ENCODE peak calls at places on chromosomes 7 and 10, in ten cellular contexts. One of them, this sample, is unnamed. For H3K9me3, the result is how much of the 10 kb centered on the place peaks cover.

GRCh38 chr7:116511552-116512523 is 12.3 kb downstream of the CAV2 start:
- DNase-seq in CD8-positive, alpha-beta T cell: no peak
- DNase-seq in right atrium auricular region: no peak
- DNase-seq in K562: peak
- DNase-seq in neuronal stem cell: no peak
- DNase-seq in PC-3: peak
- DNase-seq in right cardiac atrium: no peak
- DNase-seq in ovary: no peak
- DNase-seq in left lung: no peak
- DNase-seq in CD4-positive, CD25-positive, alpha-beta regulatory T cell: no peak
- DNase-seq in this sample: no peak

GRCh38 chr10:80414126-80414898 is 6.0 kb downstream of the PRXL2A start:
- DNase-seq in CD8-positive, alpha-beta T cell: no peak
- DNase-seq in right atrium auricular region: no peak
- DNase-seq in K562: peak
- DNase-seq in neuronal stem cell: no peak
- DNase-seq in PC-3: no peak
- DNase-seq in right cardiac atrium: no peak
- DNase-seq in ovary: no peak
- DNase-seq in left lung: no peak
- DNase-seq in CD4-positive, CD25-positive, alpha-beta regulatory T cell: no peak
- DNase-seq in this sample: no peak

GRCh38 chr7:22584179-22584578 is 84.2 kb upstream of the STEAP1B start:
- DNase-seq in CD8-positive, alpha-beta T cell: no peak
- DNase-seq in right atrium auricular region: no peak
- DNase-seq in K562: no peak
- DNase-seq in neuronal stem cell: no peak
- DNase-seq in PC-3: no peak
- DNase-seq in right cardiac atrium: no peak
- DNase-seq in ovary: no peak
- DNase-seq in left lung: no peak
- DNase-seq in CD4-positive, CD25-positive, alpha-beta regulatory T cell: no peak
- DNase-seq in this sample: peak

GRCh38 chr10:105950410-105950809 is 1214.1 kb downstream of the SORCS1 start:
- DNase-seq in CD8-positive, alpha-beta T cell: no peak
- DNase-seq in right atrium auricular region: no peak
- DNase-seq in K562: peak
- DNase-seq in neuronal stem cell: peak
- DNase-seq in PC-3: peak
- DNase-seq in right cardiac atrium: peak
- DNase-seq in ovary: peak
- DNase-seq in left lung: no peak
- DNase-seq in CD4-positive, CD25-positive, alpha-beta regulatory T cell: no peak
- DNase-seq in this sample: peak

GRCh38 chr10:61592581-61592980 is 70.1 kb upstream of the CABCOCO1 start:
- DNase-seq in CD8-positive, alpha-beta T cell: no peak
- DNase-seq in right atrium auricular region: no peak
- DNase-seq in K562: peak
- DNase-seq in neuronal stem cell: no peak
- DNase-seq in PC-3: peak
- DNase-seq in right cardiac atrium: no peak
- DNase-seq in ovary: no peak
- DNase-seq in left lung: no peak
- DNase-seq in CD4-positive, CD25-positive, alpha-beta regulatory T cell: no peak
- DNase-seq in this sample: peak

GRCh38 chr7:80589561-80590083 is 48.8 kb upstream of the CD36 start:
- DNase-seq in CD8-positive, alpha-beta T cell: no peak
- DNase-seq in right atrium auricular region: no peak
- DNase-seq in K562: no peak
- DNase-seq in neuronal stem cell: no peak
- DNase-seq in PC-3: no peak
- DNase-seq in right cardiac atrium: no peak
- DNase-seq in ovary: no peak
- DNase-seq in left lung: no peak
- DNase-seq in CD4-positive, CD25-positive, alpha-beta regulatory T cell: no peak
- DNase-seq in this sample: no peak

GRCh38 chr7:12638851-12639467 is 48.5 kb upstream of the ARL4A start:
- DNase-seq in CD8-positive, alpha-beta T cell: no peak
- DNase-seq in right atrium auricular region: no peak
- DNase-seq in K562: peak
- DNase-seq in neuronal stem cell: no peak
- DNase-seq in PC-3: peak
- DNase-seq in right cardiac atrium: no peak
- DNase-seq in ovary: no peak
- DNase-seq in left lung: no peak
- DNase-seq in CD4-positive, CD25-positive, alpha-beta regulatory T cell: no peak
- DNase-seq in this sample: peak

GRCh38 chr10:45444976-45445898 is 71.2 kb downstream of the ALOX5 start:
- DNase-seq in CD8-positive, alpha-beta T cell: no peak
- DNase-seq in right atrium auricular region: peak
- DNase-seq in K562: no peak
- DNase-seq in neuronal stem cell: no peak
- DNase-seq in PC-3: no peak
- DNase-seq in right cardiac atrium: peak
- DNase-seq in ovary: no peak
- DNase-seq in left lung: no peak
- DNase-seq in CD4-positive, CD25-positive, alpha-beta regulatory T cell: no peak
- DNase-seq in this sample: no peak

GRCh38 chr10:132297521-132297920 is 10.2 kb downstream of the STK32C start:
- DNase-seq in CD8-positive, alpha-beta T cell: no peak
- DNase-seq in right atrium auricular region: no peak
- DNase-seq in K562: no peak
- DNase-seq in neuronal stem cell: no peak
- DNase-seq in PC-3: no peak
- DNase-seq in right cardiac atrium: no peak
- DNase-seq in ovary: peak
- DNase-seq in left lung: peak
- DNase-seq in CD4-positive, CD25-positive, alpha-beta regulatory T cell: no peak
- DNase-seq in this sample: no peak

GRCh38 chr7:128904381-128905197 is 5.9 kb downstream of the KCP start:
- DNase-seq in CD8-positive, alpha-beta T cell: no peak
- DNase-seq in right atrium auricular region: no peak
- DNase-seq in K562: peak
- DNase-seq in neuronal stem cell: no peak
- DNase-seq in PC-3: peak
- DNase-seq in right cardiac atrium: no peak
- DNase-seq in ovary: no peak
- DNase-seq in left lung: no peak
- DNase-seq in CD4-positive, CD25-positive, alpha-beta regulatory T cell: no peak
- DNase-seq in this sample: peak

GRCh38 chr10:114012650-114013049 is 31.0 kb upstream of the ADRB1 start:
- DNase-seq in CD8-positive, alpha-beta T cell: no peak
- DNase-seq in right atrium auricular region: no peak
- DNase-seq in K562: no peak
- DNase-seq in neuronal stem cell: no peak
- DNase-seq in PC-3: no peak
- DNase-seq in right cardiac atrium: peak
- DNase-seq in ovary: no peak
- DNase-seq in left lung: no peak
- DNase-seq in CD4-positive, CD25-positive, alpha-beta regulatory T cell: no peak
- DNase-seq in this sample: no peak

GRCh38 chr10:101843032-101843991 is at the start of gene KCNIP2:
- DNase-seq in CD8-positive, alpha-beta T cell: peak
- DNase-seq in right atrium auricular region: no peak
- DNase-seq in K562: no peak
- DNase-seq in neuronal stem cell: no peak
- DNase-seq in PC-3: no peak
- DNase-seq in right cardiac atrium: peak
- DNase-seq in ovary: no peak
- DNase-seq in left lung: peak
- DNase-seq in CD4-positive, CD25-positive, alpha-beta regulatory T cell: peak
- DNase-seq in this sample: no peak

GRCh38 chr7:87507446-87507845 is 32.0 kb upstream of the ABCB4 start:
- DNase-seq in CD8-positive, alpha-beta T cell: no peak
- DNase-seq in right atrium auricular region: no peak
- DNase-seq in K562: no peak
- DNase-seq in neuronal stem cell: no peak
- DNase-seq in PC-3: peak
- DNase-seq in right cardiac atrium: no peak
- DNase-seq in ovary: no peak
- DNase-seq in left lung: no peak
- DNase-seq in CD4-positive, CD25-positive, alpha-beta regulatory T cell: no peak
- DNase-seq in this sample: peak

GRCh38 chr7:140200102-140200989 is 23.6 kb upstream of the KDM7A start:
- DNase-seq in CD8-positive, alpha-beta T cell: no peak
- DNase-seq in right atrium auricular region: peak
- DNase-seq in K562: peak
- DNase-seq in neuronal stem cell: no peak
- DNase-seq in PC-3: peak
- DNase-seq in right cardiac atrium: peak
- DNase-seq in ovary: no peak
- DNase-seq in left lung: no peak
- DNase-seq in CD4-positive, CD25-positive, alpha-beta regulatory T cell: no peak
- DNase-seq in this sample: no peak

GRCh38 chr7:93178213-93178612 is 30.0 kb upstream of the SAMD9L start:
- DNase-seq in CD8-positive, alpha-beta T cell: no peak
- DNase-seq in right atrium auricular region: no peak
- DNase-seq in K562: peak
- DNase-seq in neuronal stem cell: no peak
- DNase-seq in PC-3: peak
- DNase-seq in right cardiac atrium: no peak
- DNase-seq in ovary: no peak
- DNase-seq in left lung: no peak
- DNase-seq in CD4-positive, CD25-positive, alpha-beta regulatory T cell: no peak
- DNase-seq in this sample: peak

GRCh38 chr7:95527033-95527775 is 41.5 kb downstream of the ASB4 start:
- DNase-seq in CD8-positive, alpha-beta T cell: no peak
- DNase-seq in right atrium auricular region: no peak
- DNase-seq in K562: peak
- DNase-seq in neuronal stem cell: peak
- DNase-seq in PC-3: peak
- DNase-seq in right cardiac atrium: peak
- DNase-seq in ovary: no peak
- DNase-seq in left lung: no peak
- DNase-seq in CD4-positive, CD25-positive, alpha-beta regulatory T cell: no peak
- DNase-seq in this sample: peak

GRCh38 chr7:23956769-23957556 is 246.9 kb downstream of the STK31 start:
- DNase-seq in CD8-positive, alpha-beta T cell: no peak
- DNase-seq in right atrium auricular region: no peak
- DNase-seq in K562: peak
- DNase-seq in neuronal stem cell: no peak
- DNase-seq in PC-3: peak
- DNase-seq in right cardiac atrium: no peak
- DNase-seq in ovary: no peak
- DNase-seq in left lung: no peak
- DNase-seq in CD4-positive, CD25-positive, alpha-beta regulatory T cell: no peak
- DNase-seq in this sample: peak

GRCh38 chr10:98380493-98381339 is 34.3 kb downstream of the PYROXD2 start:
- DNase-seq in CD8-positive, alpha-beta T cell: no peak
- DNase-seq in right atrium auricular region: no peak
- DNase-seq in K562: peak
- DNase-seq in neuronal stem cell: no peak
- DNase-seq in PC-3: no peak
- DNase-seq in right cardiac atrium: no peak
- DNase-seq in ovary: no peak
- DNase-seq in left lung: no peak
- DNase-seq in CD4-positive, CD25-positive, alpha-beta regulatory T cell: no peak
- DNase-seq in this sample: peak

GRCh38 chr7:77525231-77525630 is 11.9 kb upstream of the PTPN12 start:
- DNase-seq in CD8-positive, alpha-beta T cell: no peak
- DNase-seq in right atrium auricular region: no peak
- DNase-seq in K562: no peak
- DNase-seq in neuronal stem cell: no peak
- DNase-seq in PC-3: peak
- DNase-seq in right cardiac atrium: no peak
- DNase-seq in ovary: no peak
- DNase-seq in left lung: no peak
- DNase-seq in CD4-positive, CD25-positive, alpha-beta regulatory T cell: no peak
- DNase-seq in this sample: no peak

GRCh38 chr10:89159761-89160160 is 47.4 kb downstream of the CH25H start:
- DNase-seq in CD8-positive, alpha-beta T cell: no peak
- DNase-seq in right atrium auricular region: no peak
- DNase-seq in K562: no peak
- DNase-seq in neuronal stem cell: no peak
- DNase-seq in PC-3: no peak
- DNase-seq in right cardiac atrium: no peak
- DNase-seq in ovary: no peak
- DNase-seq in left lung: no peak
- DNase-seq in CD4-positive, CD25-positive, alpha-beta regulatory T cell: no peak
- DNase-seq in this sample: no peak
- H3K9me3 ChIP-seq in CD8-positive, alpha-beta T cell: under half
- H3K9me3 ChIP-seq in right atrium auricular region: under half
- H3K9me3 ChIP-seq in K562: under half
- H3K9me3 ChIP-seq in neuronal stem cell: under half
- H3K9me3 ChIP-seq in PC-3: under half
- H3K9me3 ChIP-seq in right cardiac atrium: under half
- H3K9me3 ChIP-seq in ovary: under half
- H3K9me3 ChIP-seq in left lung: under half
- H3K9me3 ChIP-seq in CD4-positive, CD25-positive, alpha-beta regulatory T cell: under half
- H3K9me3 ChIP-seq in this sample: under half

GRCh38 chr7:130937830-130938229 is 203.8 kb upstream of the KLF14 start:
- DNase-seq in CD8-positive, alpha-beta T cell: no peak
- DNase-seq in right atrium auricular region: no peak
- DNase-seq in K562: no peak
- DNase-seq in neuronal stem cell: no peak
- DNase-seq in PC-3: no peak
- DNase-seq in right cardiac atrium: no peak
- DNase-seq in ovary: no peak
- DNase-seq in left lung: no peak
- DNase-seq in CD4-positive, CD25-positive, alpha-beta regulatory T cell: no peak
- DNase-seq in this sample: no peak
- H3K9me3 ChIP-seq in CD8-positive, alpha-beta T cell: under half
- H3K9me3 ChIP-seq in right atrium auricular region: under half
- H3K9me3 ChIP-seq in K562: under half
- H3K9me3 ChIP-seq in neuronal stem cell: under half
- H3K9me3 ChIP-seq in PC-3: under half
- H3K9me3 ChIP-seq in right cardiac atrium: under half
- H3K9me3 ChIP-seq in ovary: under half
- H3K9me3 ChIP-seq in left lung: under half
- H3K9me3 ChIP-seq in CD4-positive, CD25-positive, alpha-beta regulatory T cell: under half
- H3K9me3 ChIP-seq in this sample: under half

DNA sequence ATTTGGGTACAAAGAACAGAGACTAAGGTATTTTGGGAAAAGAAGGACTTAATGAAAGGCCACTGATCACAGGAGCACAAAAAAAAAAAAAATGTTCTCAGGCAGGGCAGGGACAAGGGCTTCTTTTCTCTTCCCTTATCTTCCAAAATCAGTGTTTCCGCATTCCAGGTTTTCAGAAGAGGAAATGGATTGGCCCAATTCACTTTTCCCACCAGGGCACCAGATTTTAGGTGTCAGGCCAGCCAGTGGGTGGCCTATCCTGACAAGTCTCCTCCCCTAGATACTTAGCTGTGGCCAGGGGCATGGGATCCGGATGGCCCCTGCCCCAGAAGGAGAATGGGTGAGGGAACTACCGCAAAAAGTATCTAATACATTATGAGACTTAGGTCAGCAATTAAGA is 88.9 kb upstream of the WAC start:
- DNase-seq in CD8-positive, alpha-beta T cell: no peak
- DNase-seq in right atrium auricular region: no peak
- DNase-seq in K562: no peak
- DNase-seq in neuronal stem cell: no peak
- DNase-seq in PC-3: no peak
- DNase-seq in right cardiac atrium: no peak
- DNase-seq in ovary: no peak
- DNase-seq in left lung: no peak
- DNase-seq in CD4-positive, CD25-positive, alpha-beta regulatory T cell: no peak
- DNase-seq in this sample: no peak
- H3K9me3 ChIP-seq in CD8-positive, alpha-beta T cell: under half
- H3K9me3 ChIP-seq in right atrium auricular region: under half
- H3K9me3 ChIP-seq in K562: under half
- H3K9me3 ChIP-seq in neuronal stem cell: under half
- H3K9me3 ChIP-seq in PC-3: under half
- H3K9me3 ChIP-seq in right cardiac atrium: under half
- H3K9me3 ChIP-seq in ovary: under half
- H3K9me3 ChIP-seq in left lung: under half
- H3K9me3 ChIP-seq in CD4-positive, CD25-positive, alpha-beta regulatory T cell: under half
- H3K9me3 ChIP-seq in this sample: under half

GRCh38 chr7:57642730-57643129 is 192.8 kb downstream of the ZNF716 start:
- DNase-seq in CD8-positive, alpha-beta T cell: no peak
- DNase-seq in right atrium auricular region: no peak
- DNase-seq in K562: no peak
- DNase-seq in neuronal stem cell: no peak
- DNase-seq in PC-3: no peak
- DNase-seq in right cardiac atrium: no peak
- DNase-seq in ovary: no peak
- DNase-seq in left lung: peak
- DNase-seq in CD4-positive, CD25-positive, alpha-beta regulatory T cell: no peak
- DNase-seq in this sample: no peak
- H3K9me3 ChIP-seq in CD8-positive, alpha-beta T cell: under half
- H3K9me3 ChIP-seq in right atrium auricular region: under half
- H3K9me3 ChIP-seq in K562: under half
- H3K9me3 ChIP-seq in neuronal stem cell: under half
- H3K9me3 ChIP-seq in PC-3: under half
- H3K9me3 ChIP-seq in right cardiac atrium: under half
- H3K9me3 ChIP-seq in ovary: under half
- H3K9me3 ChIP-seq in left lung: under half
- H3K9me3 ChIP-seq in CD4-positive, CD25-positive, alpha-beta regulatory T cell: under half
- H3K9me3 ChIP-seq in this sample: under half

This sample was measured in cardiac muscle cell.